ENCODE peak calls at places on chromosomes 6 and 20, in five cellular contexts. V is H1, Y is neuronal stem cell, M is IMR-90, H is H9. G is an unnamed sample.

GRCh38 chr6:26216886-26217713 is 129.9 kb downstream of the HFE start:
- DNase-seq in V (peak), M (peak), Y (peak), H (peak), G (peak)

GRCh38 chr20:46031701-46032254 is 2.8 kb downstream of the SLC12A5 start:
- DNase-seq in V (peak), M (no peak), H (peak), Y (no peak), G (no peak)

GRCh38 chr6:163790296-163790840 is 375.9 kb downstream of the QKI start:
- DNase-seq in Y (no peak), H (no peak), V (no peak), M (peak), G (no peak)

GRCh38 chr6:15948930-15949900 is 179.7 kb upstream of the MYLIP start:
- DNase-seq in H (peak), Y (no peak), V (no peak), M (no peak), G (peak)

GRCh38 chr6:74044417-74045096 is 348.6 kb downstream of the CD109 start:
- DNase-seq in V (no peak), Y (no peak), H (no peak), M (peak), G (peak)

GRCh38 chr6:122459240-122459639 is 12.4 kb downstream of the SERINC1 start:
- DNase-seq in M (peak), Y (no peak), V (no peak), H (no peak), G (no peak)

GRCh38 chr6:81718126-81718525 is 34.4 kb downstream of the TENT5A start:
- DNase-seq in M (no peak), H (no peak), Y (no peak), V (no peak), G (no peak)

GRCh38 chr6:145688493-145688905 is 46.8 kb downstream of the EPM2A start:
- DNase-seq in V (no peak), H (no peak), Y (no peak), M (peak), G (peak)

GRCh38 chr6:163797313-163797712 is 382.8 kb downstream of the QKI start:
- DNase-seq in Y (no peak), M (no peak), V (no peak), H (no peak), G (no peak)

GRCh38 chr20:45470262-45470931 is 844 bp downstream of the WFDC2 start:
- DNase-seq in V (peak), H (peak), M (no peak), Y (peak), G (peak)

GRCh38 chr6:110043366-110043994 is 65.4 kb downstream of the GPR6 start:
- DNase-seq in V (no peak), H (no peak), Y (no peak), M (no peak), G (no peak)

GRCh38 chr6:147063469-147064031 is 140.7 kb upstream of the STXBP5 start:
- DNase-seq in M (peak), Y (no peak), V (no peak), H (no peak), G (peak)

GRCh38 chr20:59520814-59521213 is 83.5 kb upstream of the PHACTR3 start:
- DNase-seq in M (no peak), H (no peak), Y (no peak), V (no peak), G (no peak)

GRCh38 chr6:29255530-29255929 is 46.0 kb upstream of the OR14J1 start:
- DNase-seq in M (no peak), Y (no peak), V (no peak), H (no peak), G (no peak)

GRCh38 chr20:58839474-58839874 is 11.2 kb downstream of the GNAS-AS1 start:
- DNase-seq in V (peak), Y (no peak), M (peak), H (peak), G (no peak)

GRCh38 chr6:170178561-170179477 is 112.1 kb downstream of the DLL1 start:
- DNase-seq in H (peak), M (peak), Y (no peak), V (peak), G (no peak)

GRCh38 chr6:133641111-133641510 is 247.8 kb upstream of the TCF21 start:
- DNase-seq in V (no peak), M (no peak), Y (no peak), H (no peak), G (peak)

GRCh38 chr6:158850807-158851115 is 31.6 kb upstream of the EZR start:
- DNase-seq in H (no peak), M (peak), Y (no peak), V (no peak), G (no peak)

GRCh38 chr6:162178666-162179065 is 548.9 kb downstream of the PRKN start:
- DNase-seq in M (no peak), V (no peak), H (no peak), Y (no peak), G (no peak)

GRCh38 chr6:11412011-11412424 is 125.5 kb upstream of the TMEM170B start:
- DNase-seq in M (peak), V (no peak), H (no peak), Y (no peak), G (peak)

GRCh38 chr20:38842558-38842981 is 37.1 kb downstream of the PPP1R16B start:
- DNase-seq in V (no peak), H (no peak), Y (no peak), M (no peak), G (no peak)

GRCh38 chr6:45619994-45620471 is 242.3 kb upstream of the SUPT3H start:
- DNase-seq in V (peak), H (no peak), M (peak), Y (no peak), G (peak)

GRCh38 chr20:15818651-15819071 is 754.6 kb downstream of the KIF16B start:
- DNase-seq in M (no peak), H (no peak), Y (no peak), V (no peak), G (no peak)

GRCh38 chr6:73579851-73580246 is 59.0 kb upstream of the EEF1A1 start:
- DNase-seq in H (peak), V (no peak), Y (peak), M (peak), G (peak)

GRCh38 chr20:46361811-46362210 is 44.6 kb downstream of the ELMO2 start:
- DNase-seq in M (no peak), V (no peak), Y (no peak), H (no peak), G (no peak)

GRCh38 chr6:43970913-43971775 is 156.1 kb downstream of the MRPL14 start:
- DNase-seq in V (peak), H (peak), Y (no peak), M (peak), G (no peak)

GRCh38 chr6:11197175-11197535 is 35.3 kb downstream of the NEDD9 start:
- DNase-seq in M (peak), Y (peak), V (no peak), H (no peak), G (peak)

GRCh38 chr20:41076776-41077175 is 48.2 kb downstream of the TOP1 start:
- DNase-seq in V (no peak), H (no peak), M (no peak), Y (no peak), G (no peak)

GRCh38 chr20:41079066-41079465 is 50.4 kb downstream of the TOP1 start:
- DNase-seq in V (no peak), Y (no peak), H (no peak), M (no peak), G (no peak)

GRCh38 chr20:41081276-41081814 is 52.7 kb downstream of the TOP1 start:
- DNase-seq in H (no peak), Y (no peak), V (no peak), M (peak), G (peak)

GRCh38 chr20:41080866-41081265 is 52.2 kb downstream of the TOP1 start:
- DNase-seq in H (no peak), V (no peak), Y (no peak), M (peak), G (no peak)

DNA sequence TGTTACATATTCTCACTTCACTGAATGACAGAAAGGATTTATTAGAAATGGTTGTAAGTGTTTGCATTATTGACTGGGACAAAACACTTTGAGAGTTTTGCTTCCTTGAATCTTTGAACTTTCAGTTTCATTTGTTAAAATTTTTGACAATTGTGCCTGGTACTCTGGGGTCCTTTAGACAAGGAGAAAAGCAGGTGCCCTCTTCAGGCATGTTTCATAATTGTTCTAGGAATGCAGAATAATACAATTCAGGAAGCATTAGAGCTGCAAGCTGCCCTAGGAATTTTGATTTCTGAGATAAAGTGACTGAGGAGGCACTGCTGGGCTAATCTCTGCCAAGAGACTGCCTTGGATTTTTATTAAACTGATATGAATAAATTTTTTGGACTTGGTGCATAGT is 49.7 kb downstream of the TOP1 start:
- DNase-seq in H (no peak), M (peak), V (no peak), Y (no peak), G (peak)
- H3K4me2 ChIP-seq in H (no peak), M (peak), V (no peak), Y (no peak), G (no peak)

DNA sequence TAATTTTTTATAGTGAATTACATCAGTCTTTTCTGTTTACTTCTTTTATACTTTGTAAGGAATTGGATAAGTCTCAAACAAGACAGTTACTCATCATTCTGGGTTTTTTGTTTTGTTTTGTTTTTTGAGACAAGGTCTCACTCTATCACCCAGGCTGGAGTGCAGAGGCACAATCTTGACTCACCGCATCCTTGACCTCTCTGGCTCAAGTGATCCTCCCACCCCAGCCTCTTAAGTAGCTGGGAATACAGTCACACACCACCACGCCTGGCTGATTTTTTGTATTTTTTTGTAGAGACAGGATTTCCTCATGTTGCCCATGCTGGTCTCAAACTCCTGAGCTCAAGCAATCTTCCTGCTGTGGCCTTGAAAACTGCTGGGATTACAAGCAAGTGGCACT is 524.3 kb downstream of the EYS start:
- DNase-seq in V (no peak), M (peak), Y (no peak), H (no peak), G (peak)
- H4K91ac ChIP-seq in V (no peak), M (no peak), Y (no peak), H (no peak), G (no peak)

DNA sequence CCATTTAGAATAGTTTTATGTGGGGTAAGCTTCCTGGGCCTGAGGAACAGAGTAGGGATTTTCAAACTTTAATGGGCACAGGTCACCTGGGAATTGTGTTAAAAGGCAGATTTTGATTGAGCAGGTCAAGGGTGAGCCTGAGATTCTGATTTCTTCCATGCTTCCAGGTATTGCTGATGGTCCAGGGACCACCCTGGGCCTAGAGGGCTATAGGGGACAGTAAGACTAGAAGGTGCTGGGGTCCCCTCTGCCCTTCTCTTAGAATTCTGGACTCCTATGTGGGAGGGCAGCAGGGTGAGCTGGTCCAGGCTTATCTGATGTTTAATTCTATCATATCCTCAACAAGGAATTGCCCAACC is 2.6 kb downstream of the DDR1 start:
- DNase-seq in M (no peak), V (no peak), H (no peak), Y (no peak), G (no peak)
- H3K4me2 ChIP-seq in M (no peak), V (peak), H (peak), Y (peak), G (peak)

DNA sequence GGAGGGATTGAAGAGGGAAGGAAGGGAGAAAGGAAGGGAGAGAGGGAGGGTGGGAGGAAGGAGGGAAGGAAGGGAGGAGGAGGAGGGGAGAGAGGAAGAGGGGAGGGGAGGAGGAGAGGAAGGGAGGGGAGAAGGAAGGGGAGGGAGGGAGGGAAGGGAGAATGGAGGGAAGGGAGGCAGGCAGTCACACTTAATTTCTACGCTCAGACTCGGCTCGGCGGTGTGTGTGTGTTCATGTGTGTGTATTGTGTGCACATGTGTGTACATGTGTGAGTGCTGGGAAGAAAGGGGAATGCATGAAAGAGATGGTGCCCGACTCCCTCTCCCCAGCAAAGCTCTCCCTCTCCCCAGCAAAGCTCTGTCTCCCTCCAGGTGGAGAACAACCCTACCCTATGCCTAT is 79.1 kb upstream of the AFDN start:
- DNase-seq in V (no peak), Y (no peak), H (no peak), M (no peak), G (no peak)
- H4K91ac ChIP-seq in V (no peak), Y (no peak), H (no peak), M (no peak), G (peak)

GRCh38 chr20:50527068-50527605 is 17.0 kb downstream of the PTPN1 start:
- DNase-seq in V (no peak), H (no peak), Y (no peak), M (peak), G (no peak)

GRCh38 chr20:50528129-50528528 is 17.9 kb downstream of the PTPN1 start:
- DNase-seq in H (no peak), Y (no peak), V (no peak), M (no peak), G (no peak)

GRCh38 chr20:50532231-50532630 is 22.0 kb downstream of the PTPN1 start:
- DNase-seq in H (no peak), Y (no peak), V (no peak), M (no peak), G (no peak)

GRCh38 chr20:50526403-50526989 is 16.3 kb downstream of the PTPN1 start:
- DNase-seq in V (no peak), M (peak), Y (no peak), H (no peak), G (no peak)

DNA sequence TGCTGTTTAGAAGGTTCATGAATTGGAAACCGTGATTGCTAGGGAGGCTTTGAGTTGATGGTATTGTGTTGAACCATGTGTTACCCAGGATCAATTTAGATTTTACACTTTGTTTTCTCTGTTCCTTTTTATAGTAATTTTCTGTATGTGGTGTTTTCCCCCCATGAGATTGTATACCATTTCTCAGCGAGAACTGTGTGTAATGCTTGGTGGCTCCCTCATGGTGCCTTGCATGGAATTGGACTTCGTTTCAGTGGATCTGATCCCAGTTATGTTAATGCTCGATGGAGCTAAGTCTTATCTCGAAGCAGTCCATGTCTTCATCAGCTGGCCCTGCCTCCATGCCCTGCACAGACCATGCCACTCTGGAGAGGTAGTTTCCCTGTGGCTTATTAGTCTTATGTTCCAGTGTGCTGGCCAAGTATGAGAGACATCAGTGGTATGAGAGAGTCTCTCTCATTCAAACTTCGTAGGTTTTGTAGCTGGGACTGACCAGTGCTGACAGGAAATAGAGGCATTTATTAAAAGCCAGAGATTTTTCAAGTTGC is 18.7 kb downstream of the PTPN1 start:
- DNase-seq in M (peak), Y (no peak), H (no peak), V (no peak), G (no peak)
- H3K4me2 ChIP-seq in M (peak), Y (no peak), H (no peak), V (no peak), G (no peak)

GRCh38 chr20:23544133-23544532 is 24.2 kb downstream of the CST9L start:
- DNase-seq in V (no peak), M (no peak), Y (no peak), H (no peak), G (no peak)
- H4K91ac ChIP-seq in V (no peak), M (no peak), Y (no peak), H (no peak), G (no peak)